ENCODE peak calls at places on chromosome 14, in five cellular contexts. N is Calu3, U is A549, D is astrocyte of the spinal cord, G is GM23338. F is an unnamed sample.

GRCh38 chr14:76456200-76456599 is 80.3 kb downstream of the ESRRB start:
- DNase-seq in N (peak), U (peak), D (no peak), G (peak), F (peak)

GRCh38 chr14:69133206-69134125 is 19.5 kb downstream of the DCAF5 start:
- DNase-seq in N (no peak), U (peak), D (peak), G (no peak), F (no peak)

GRCh38 chr14:96189288-96189711 is 15.3 kb upstream of the BDKRB2 start:
- DNase-seq in N (no peak), U (no peak), D (no peak), G (no peak), F (no peak)

GRCh38 chr14:74425525-74426201 is 347 bp downstream of the SYNDIG1L start:
- DNase-seq in N (peak), U (no peak), D (no peak), G (peak), F (peak)

GRCh38 chr14:50318031-50318626 is 6.0 kb downstream of the DMAC2L start:
- DNase-seq in N (no peak), U (peak), D (peak), G (peak), F (no peak)

GRCh38 chr14:60647081-60647836 is 2.0 kb downstream of the SIX1 start:
- DNase-seq in N (peak), U (peak), D (peak), G (peak), F (no peak)

GRCh38 chr14:77046706-77047105 is 18.2 kb upstream of the IRF2BPL start:
- DNase-seq in N (no peak), U (no peak), D (no peak), G (no peak), F (no peak)

GRCh38 chr14:33475623-33476022 is 475.3 kb downstream of the EGLN3 start:
- DNase-seq in N (peak), U (peak), D (peak), G (peak), F (no peak)

GRCh38 chr14:95320076-95320895 is 578 bp upstream of the CLMN start:
- DNase-seq in N (no peak), U (no peak), D (no peak), G (peak), F (no peak)

GRCh38 chr14:62947291-62947690 is 98.0 kb downstream of the KCNH5 start:
- DNase-seq in N (no peak), U (no peak), D (no peak), G (no peak), F (no peak)

GRCh38 chr14:31926652-31927347 is 150.3 kb upstream of the ARHGAP5 start:
- DNase-seq in N (no peak), U (no peak), D (no peak), G (no peak), F (no peak)

GRCh38 chr14:31930070-31930469 is 147.0 kb upstream of the ARHGAP5 start:
- DNase-seq in N (no peak), U (no peak), D (no peak), G (no peak), F (no peak)

GRCh38 chr14:31927348-31927826 is 149.7 kb upstream of the ARHGAP5 start:
- DNase-seq in N (peak), U (peak), D (peak), G (peak), F (no peak)

GRCh38 chr14:31921741-31922140 is 155.4 kb upstream of the ARHGAP5 start:
- DNase-seq in N (no peak), U (no peak), D (no peak), G (no peak), F (no peak)

GRCh38 chr14:31926123-31926522 is 151.0 kb upstream of the ARHGAP5 start:
- DNase-seq in N (no peak), U (peak), D (peak), G (peak), F (peak)
- TF ChIP-seq CTCF in N (peak), U (peak), D (peak), G (peak), F (peak)

DNA sequence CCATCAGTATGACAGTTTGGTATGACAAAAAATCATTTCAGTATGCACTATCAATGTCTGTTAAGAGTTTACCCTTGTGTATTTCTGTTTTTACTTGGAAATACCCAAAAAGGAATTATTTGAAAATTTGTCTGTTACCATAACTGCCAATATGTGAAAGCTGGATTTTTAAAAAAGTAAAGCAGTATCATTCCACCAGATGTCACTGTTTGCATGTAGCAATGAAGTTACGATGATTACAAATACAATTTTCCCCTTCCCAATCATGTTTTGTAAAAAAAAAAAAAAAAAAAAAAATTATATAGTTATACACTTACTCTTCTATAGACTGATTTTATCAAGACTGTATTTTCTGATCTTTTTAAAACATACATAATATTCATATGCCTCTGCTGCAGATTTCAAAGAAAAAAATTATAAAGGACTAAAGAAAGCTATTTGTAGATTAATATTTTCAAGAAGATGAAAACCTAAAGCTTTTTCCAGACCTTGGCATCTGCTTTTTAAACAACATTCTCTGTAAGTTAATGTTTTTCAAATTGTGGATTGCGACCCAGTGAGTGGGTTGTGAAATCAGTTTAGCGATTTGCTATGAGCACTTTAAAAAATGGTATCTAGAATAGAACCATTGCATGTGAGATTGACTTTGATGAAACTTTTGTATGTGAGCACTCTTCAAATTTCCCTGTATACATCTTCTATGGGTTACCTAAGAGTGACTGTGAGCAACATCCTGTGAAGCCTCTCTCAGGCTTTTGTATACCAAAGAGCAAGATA is 114.2 kb downstream of the TTC6 start:
- DNase-seq in N (no peak), U (peak), D (peak), G (peak), F (no peak)
- TF ChIP-seq CTCF in N (peak), U (peak), D (peak), G (peak), F (no peak)

GRCh38 chr14:67674139-67674479 is 323 bp downstream of the VTI1B start:
- DNase-seq in N (peak), U (peak), D (peak), G (peak), F (peak)
- TF ChIP-seq CTCF in N (no peak), U (no peak), D (peak), G (peak), F (peak)

GRCh38 chr14:105533391-105533790 is 7.0 kb downstream of the TMEM121 start:
- DNase-seq in N (no peak), U (no peak), D (no peak), G (no peak), F (no peak)

GRCh38 chr14:105532111-105532623 is 5.8 kb downstream of the TMEM121 start:
- DNase-seq in N (no peak), U (no peak), D (no peak), G (no peak), F (no peak)

GRCh38 chr14:105531088-105531957 is 4.9 kb downstream of the TMEM121 start:
- DNase-seq in N (no peak), U (no peak), D (no peak), G (no peak), F (no peak)

GRCh38 chr14:105533811-105534498 is 7.6 kb downstream of the TMEM121 start:
- DNase-seq in N (no peak), U (no peak), D (no peak), G (no peak), F (no peak)

DNA sequence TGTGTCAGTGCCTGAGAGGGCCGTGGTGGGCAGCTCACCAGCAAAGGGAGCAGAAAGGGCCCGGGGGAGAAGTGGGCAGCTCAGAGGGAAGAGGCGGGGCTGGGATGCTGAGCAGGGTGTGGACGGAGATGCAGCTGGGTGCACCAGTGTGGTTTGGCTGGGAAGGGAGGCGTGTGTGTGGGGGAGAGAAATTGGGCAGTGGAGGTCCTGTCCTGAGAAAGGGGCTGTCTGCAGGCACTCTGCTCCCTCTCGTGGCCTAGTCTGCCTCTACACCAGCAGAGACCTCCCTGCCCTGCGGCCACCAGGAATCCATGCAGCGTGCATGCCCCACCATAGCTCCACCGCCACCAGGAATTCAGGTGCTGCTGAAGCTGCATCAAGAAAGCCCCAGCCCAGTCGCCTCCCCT is 6.4 kb downstream of the TMEM121 start:
- DNase-seq in N (peak), U (peak), D (no peak), G (peak), F (peak)
- TF ChIP-seq CTCF in N (no peak), U (peak), D (peak), G (no peak), F (peak)

GRCh38 chr14:100076133-100076532 is 10.9 kb downstream of the EVL start:
- DNase-seq in N (no peak), U (peak), D (no peak), G (peak), F (peak)
- TF ChIP-seq CTCF in N (no peak), U (no peak), D (peak), G (peak), F (no peak)

GRCh38 chr14:81018245-81018644 is 62.8 kb downstream of the TSHR start:
- DNase-seq in N (no peak), U (no peak), D (no peak), G (no peak), F (no peak)
- TF ChIP-seq CTCF in N (no peak), U (no peak), D (no peak), G (no peak), F (no peak)

GRCh38 chr14:25233613-25234012 is 183.7 kb upstream of the STXBP6 start:
- DNase-seq in N (no peak), U (no peak), D (no peak), G (no peak), F (no peak)

GRCh38 chr14:25239170-25239569 is 189.2 kb upstream of the STXBP6 start:
- DNase-seq in N (no peak), U (no peak), D (no peak), G (no peak), F (no peak)

GRCh38 chr14:25237845-25238244 is 187.9 kb upstream of the STXBP6 start:
- DNase-seq in N (peak), U (peak), D (no peak), G (peak), F (no peak)
- TF ChIP-seq CTCF in N (no peak), U (no peak), D (no peak), G (peak), F (no peak)

DNA sequence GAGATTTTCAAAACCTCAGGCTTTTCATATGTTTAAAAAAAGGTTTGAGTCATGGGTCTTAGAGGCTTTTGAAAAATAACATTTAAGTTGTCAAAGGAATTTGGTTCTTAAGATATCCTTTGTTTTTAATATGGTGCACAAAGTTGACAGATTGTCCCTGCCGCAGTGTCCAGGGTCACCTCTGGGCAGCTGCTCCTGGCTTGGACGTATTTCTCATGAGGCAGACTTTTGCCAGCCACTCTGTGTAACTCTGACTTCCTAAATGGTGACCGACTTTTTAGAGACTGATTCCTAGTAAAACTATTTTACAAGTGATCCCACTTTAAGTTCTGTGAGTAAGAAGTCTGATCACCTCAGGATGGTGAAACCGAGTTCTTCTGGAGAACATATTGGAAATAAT is 27.5 kb downstream of the XRCC3 start:
- DNase-seq in N (no peak), U (no peak), D (no peak), G (no peak), F (no peak)
- TF ChIP-seq CTCF in N (no peak), U (no peak), D (no peak), G (no peak), F (no peak)

GRCh38 chr14:99808515-99808914 is 15.3 kb downstream of the EML1 start:
- DNase-seq in N (no peak), U (no peak), D (no peak), G (no peak), F (no peak)
- TF ChIP-seq CTCF in N (no peak), U (no peak), D (no peak), G (no peak), F (no peak)

GRCh38 chr14:72472845-72473244 is 421.1 kb downstream of the DPF3 start:
- DNase-seq in N (no peak), U (peak), D (no peak), G (peak), F (no peak)
- TF ChIP-seq CTCF in N (no peak), U (no peak), D (no peak), G (peak), F (no peak)